ENCODE peak calls at places on chromosomes 13 and 19, in seven cellular contexts. F, K, O, U, I, Q and S are unnamed samples.
A peak's percentile ranks its signal among the peaks of the same experiment; 100 is the strongest.

GRCh38 chr19:13428352-13428751 is 77.9 kb downstream of the CACNA1A start:
- DNase-seq in Q (no peak), F (peak; percentile 73), I (no peak), U (no peak), K (peak; percentile 58), O (no peak), S (no peak)

GRCh38 chr13:48403151-48403631 is 9.7 kb downstream of the LPAR6 start:
- DNase-seq in I (no peak), F (no peak), K (peak; percentile 67), Q (no peak), O (no peak), U (no peak), S (no peak)

GRCh38 chr19:50233308-50233910 is 30.0 kb downstream of the MYH14 start:
- DNase-seq in I (no peak), U (no peak), K (no peak), O (no peak), Q (no peak), F (no peak), S (no peak)

GRCh38 chr19:39539165-39539518 is 819 bp downstream of the EID2 start:
- DNase-seq in F (peak; percentile 79), K (no peak), O (no peak), I (no peak), U (no peak), Q (no peak), S (no peak)

GRCh38 chr19:28003543-28003942 is 1209.4 kb downstream of the UQCRFS1 start:
- DNase-seq in O (no peak), K (no peak), U (no peak), F (no peak), I (no peak), Q (no peak), S (no peak)

GRCh38 chr19:7857727-7858701 is 16.2 kb downstream of the PRR36 start:
- DNase-seq in I (no peak), K (no peak), O (no peak), Q (peak; percentile 20), U (no peak), F (peak; percentile 93), S (peak; percentile 64)

GRCh38 chr19:46413262-46414031 is at the start of gene CCDC8:
- DNase-seq in Q (peak; percentile 83), I (peak; percentile 97), F (peak; percentile 98), O (peak; percentile 95), K (peak; percentile 99), U (no peak), S (peak; percentile 86)

GRCh38 chr13:92187378-92187989 is 789.1 kb downstream of the GPC5 start:
- DNase-seq in O (no peak), K (peak; percentile 79), I (no peak), U (no peak), F (peak; percentile 72), Q (no peak), S (no peak)

GRCh38 chr19:45498411-45499195 is at the start of gene PPM1N:
- DNase-seq in I (peak; percentile 84), F (peak; percentile 87), Q (peak; percentile 66), K (peak; percentile 34), U (no peak), O (no peak), S (peak; percentile 88)

GRCh38 chr13:41470187-41470586 is 12.8 kb downstream of the RGCC start:
- DNase-seq in K (no peak), I (no peak), U (no peak), Q (no peak), F (no peak), O (no peak), S (no peak)

GRCh38 chr19:49395581-49396407 is 7.7 kb downstream of the KASH5 start:
- DNase-seq in Q (no peak), I (no peak), U (no peak), K (peak; percentile 39), F (no peak), O (no peak), S (peak; percentile 74)

GRCh38 chr13:75368167-75368566 is 113.8 kb downstream of the TBC1D4 start:
- DNase-seq in Q (no peak), F (no peak), I (no peak), K (peak; percentile 93), U (peak; percentile 14), O (no peak), S (no peak)

GRCh38 chr13:73076013-73076412 is 17.2 kb downstream of the KLF5 start:
- DNase-seq in U (no peak), K (no peak), F (no peak), O (no peak), Q (no peak), I (no peak), S (no peak)

GRCh38 chr19:31340059-31341025 is 8.9 kb downstream of the TSHZ3 start:
- DNase-seq in U (no peak), Q (no peak), O (no peak), I (no peak), F (peak; percentile 38), K (peak; percentile 72), S (no peak)

GRCh38 chr19:39509233-39509632 is 5.7 kb upstream of the SELENOV start:
- DNase-seq in O (no peak), K (no peak), U (no peak), I (no peak), F (no peak), Q (no peak), S (no peak)

GRCh38 chr19:18224525-18225354 is 1.5 kb downstream of the PDE4C start:
- DNase-seq in I (peak; percentile 100), U (peak; percentile 95), F (peak; percentile 100), Q (peak; percentile 99), O (peak; percentile 100), K (peak; percentile 100), S (peak; percentile 93)

GRCh38 chr19:18223860-18224524 is 2.2 kb downstream of the PDE4C start:
- DNase-seq in U (no peak), K (peak; percentile 54), O (peak; percentile 69), F (peak; percentile 93), I (peak; percentile 85), Q (peak; percentile 78), S (peak; percentile 54)

GRCh38 chr19:18226956-18227780 is 930 bp upstream of the PDE4C start:
- DNase-seq in F (no peak), O (peak; percentile 74), Q (no peak), I (no peak), U (no peak), K (no peak), S (no peak)

GRCh38 chr19:18225702-18226468 is at the start of gene PDE4C:
- DNase-seq in I (peak; percentile 86), Q (peak; percentile 74), K (peak; percentile 15), O (peak; percentile 74), U (no peak), F (peak; percentile 49), S (no peak)

GRCh38 chr19:18225355-18225701 is 910 bp downstream of the PDE4C start:
- DNase-seq in Q (no peak), K (no peak), U (no peak), O (no peak), F (no peak), I (no peak), S (no peak)
- H3K27ac ChIP-seq in Q (peak overlapping the region; percentile 69), K (no peak overlapping the region), U (no peak overlapping the region), O (peak overlapping the region; percentile 53), F (no peak overlapping the region), I (peak overlapping the region; percentile 73), S (no peak overlapping the region)

GRCh38 chr19:1219786-1220451 is 14.3 kb downstream of the STK11 start:
- DNase-seq in K (no peak), F (no peak), I (no peak), Q (no peak), O (no peak), U (no peak), S (no peak)

GRCh38 chr19:1221904-1222255 is 15.9 kb downstream of the CBARP start:
- DNase-seq in I (no peak), K (no peak), U (no peak), F (no peak), Q (no peak), O (no peak), S (no peak)

GRCh38 chr19:1218751-1219567 is 13.4 kb downstream of the STK11 start:
- DNase-seq in Q (no peak), O (no peak), K (no peak), F (no peak), I (no peak), U (no peak), S (no peak)

GRCh38 chr19:1221141-1221903 is 15.7 kb downstream of the STK11 start:
- DNase-seq in Q (peak; percentile 94), F (no peak), O (peak; percentile 83), I (no peak), K (peak; percentile 67), U (no peak), S (no peak)

GRCh38 chr19:1220452-1221037 is 15.0 kb downstream of the STK11 start:
- DNase-seq in K (no peak), Q (no peak), O (no peak), I (no peak), U (no peak), F (no peak), S (no peak)
- TF ChIP-seq CTCF in K (peak; percentile 3), Q (no peak), O (no peak), I (no peak), U (no peak), F (peak; percentile 28), S (no peak)

GRCh38 chr13:109330123-109330522 is 456.3 kb downstream of the IRS2 start:
- DNase-seq in I (no peak), Q (no peak), F (no peak), U (no peak), O (no peak), K (no peak), S (no peak)

GRCh38 chr13:109333893-109334651 is 452.3 kb downstream of the IRS2 start:
- DNase-seq in U (no peak), F (no peak), O (no peak), Q (no peak), K (no peak), I (no peak), S (no peak)

GRCh38 chr13:109332501-109333499 is 453.6 kb downstream of the IRS2 start:
- DNase-seq in K (no peak), F (peak; percentile 11), I (no peak), O (no peak), Q (no peak), U (no peak), S (no peak)

GRCh38 chr13:109330941-109331340 is 455.4 kb downstream of the IRS2 start:
- DNase-seq in K (no peak), Q (no peak), O (no peak), U (no peak), I (no peak), F (no peak), S (no peak)

GRCh38 chr13:109331898-109332297 is 454.5 kb downstream of the IRS2 start:
- DNase-seq in O (no peak), I (no peak), Q (no peak), K (peak; percentile 81), F (peak; percentile 17), U (no peak), S (no peak)
- H3K27ac ChIP-seq in O (no peak overlapping the region), I (no peak overlapping the region), Q (no peak overlapping the region), K (no peak overlapping the region), F (no peak overlapping the region), U (no peak overlapping the region), S (no peak overlapping the region)

DNA sequence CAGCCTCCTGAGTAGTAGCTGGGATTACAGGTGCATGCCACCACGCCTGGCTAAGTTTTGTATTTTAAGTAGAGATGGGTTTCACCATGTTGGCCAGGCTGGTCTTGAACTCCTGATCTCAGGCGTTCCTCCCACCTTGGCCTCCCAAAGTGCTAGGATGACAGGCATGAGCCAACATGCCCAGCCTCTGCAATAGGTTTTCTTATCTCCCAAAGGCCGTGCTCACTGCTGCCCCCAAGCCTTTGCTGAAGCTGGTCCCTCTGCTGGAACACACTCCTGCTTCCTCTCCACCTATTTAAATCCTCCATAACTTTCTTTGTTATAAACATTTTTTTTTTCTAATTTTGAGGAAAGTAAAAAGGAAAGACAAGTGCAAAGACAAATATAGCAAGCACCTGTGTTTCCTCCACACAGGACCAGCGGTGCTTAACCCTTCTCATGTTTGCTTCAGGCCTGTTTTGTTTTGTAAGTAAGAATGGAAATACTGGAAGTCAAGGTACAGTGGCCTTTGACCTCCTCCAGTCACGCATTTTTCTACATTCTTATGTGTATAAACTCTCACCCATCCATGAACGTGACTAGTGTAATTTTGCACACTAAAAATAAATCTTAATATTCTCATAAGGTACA is 14.5 kb upstream of the TNFAIP8L1 start:
- DNase-seq in Q (no peak), I (no peak), U (no peak), F (peak; percentile 73), O (no peak), K (peak; percentile 41), S (no peak)
- TF ChIP-seq CTCF in Q (peak; percentile 10), I (no peak), U (no peak), F (peak; percentile 72), O (no peak), K (peak; percentile 43), S (no peak)